ENCODE peak calls at places on chromosomes 4 and X, in nine cellular contexts. One of them, this sample, is unnamed.

GRCh38 chrX:40867352-40867751 is 132.0 kb upstream of the MED14 start:
- DNase-seq in GM12865: no peak
- DNase-seq in NCI-H1105 treated with DMSO at 0.1 percent for 48 hours: no peak
- DNase-seq in stimulated activated CD4-positive, alpha-beta T cell treated with anti-CD3 and anti-CD28 coated beads, Interleukin-12 subunit alpha, Interleukin-12 subunit beta, amount 100 ng/mL, for 24 hours: no peak
- DNase-seq in SIG-M5: no peak
- DNase-seq in NB4: no peak
- DNase-seq in glutamatergic neuron: no peak
- DNase-seq in thoracic aorta: no peak
- DNase-seq in stimulated activated CD8-positive, alpha-beta memory T cell treated with anti-CD3 and anti-CD28 coated beads, Interleukin-7, amount 100 ng/mL, for 1 hour: no peak
- DNase-seq in this sample: no peak

GRCh38 chrX:1493317-1493856 is 40.7 kb upstream of the ASMTL start:
- DNase-seq in SIG-M5: no peak
- DNase-seq in stimulated activated CD4-positive, alpha-beta T cell treated with anti-CD3 and anti-CD28 coated beads, Interleukin-12 subunit alpha, Interleukin-12 subunit beta, amount 100 ng/mL, for 24 hours: no peak
- DNase-seq in NB4: no peak
- DNase-seq in NCI-H1105 treated with DMSO at 0.1 percent for 48 hours: no peak
- DNase-seq in thoracic aorta: no peak
- DNase-seq in stimulated activated CD8-positive, alpha-beta memory T cell treated with anti-CD3 and anti-CD28 coated beads, Interleukin-7, amount 100 ng/mL, for 1 hour: no peak
- DNase-seq in glutamatergic neuron: no peak
- DNase-seq in GM12865: no peak
- DNase-seq in this sample: peak; percentile 23

GRCh38 chrX:68912113-68912980 is 83.5 kb downstream of the EFNB1 start:
- DNase-seq in NCI-H1105 treated with DMSO at 0.1 percent for 48 hours: no peak
- DNase-seq in stimulated activated CD8-positive, alpha-beta memory T cell treated with anti-CD3 and anti-CD28 coated beads, Interleukin-7, amount 100 ng/mL, for 1 hour: no peak
- DNase-seq in SIG-M5: no peak
- DNase-seq in stimulated activated CD4-positive, alpha-beta T cell treated with anti-CD3 and anti-CD28 coated beads, Interleukin-12 subunit alpha, Interleukin-12 subunit beta, amount 100 ng/mL, for 24 hours: no peak
- DNase-seq in NB4: no peak
- DNase-seq in glutamatergic neuron: peak; percentile 27
- DNase-seq in GM12865: no peak
- DNase-seq in thoracic aorta: no peak
- DNase-seq in this sample: no peak

GRCh38 chrX:126658447-126658846 is 105.8 kb upstream of the DCAF12L1 start:
- DNase-seq in SIG-M5: no peak
- DNase-seq in thoracic aorta: no peak
- DNase-seq in NCI-H1105 treated with DMSO at 0.1 percent for 48 hours: no peak
- DNase-seq in stimulated activated CD4-positive, alpha-beta T cell treated with anti-CD3 and anti-CD28 coated beads, Interleukin-12 subunit alpha, Interleukin-12 subunit beta, amount 100 ng/mL, for 24 hours: no peak
- DNase-seq in glutamatergic neuron: no peak
- DNase-seq in GM12865: no peak
- DNase-seq in stimulated activated CD8-positive, alpha-beta memory T cell treated with anti-CD3 and anti-CD28 coated beads, Interleukin-7, amount 100 ng/mL, for 1 hour: no peak
- DNase-seq in NB4: no peak
- DNase-seq in this sample: no peak

GRCh38 chrX:143580266-143580665 is 55.6 kb downstream of the SLITRK4 start:
- DNase-seq in stimulated activated CD8-positive, alpha-beta memory T cell treated with anti-CD3 and anti-CD28 coated beads, Interleukin-7, amount 100 ng/mL, for 1 hour: no peak
- DNase-seq in GM12865: peak; percentile 2
- DNase-seq in glutamatergic neuron: no peak
- DNase-seq in NB4: peak; percentile 13
- DNase-seq in thoracic aorta: no peak
- DNase-seq in stimulated activated CD4-positive, alpha-beta T cell treated with anti-CD3 and anti-CD28 coated beads, Interleukin-12 subunit alpha, Interleukin-12 subunit beta, amount 100 ng/mL, for 24 hours: no peak
- DNase-seq in SIG-M5: no peak
- DNase-seq in NCI-H1105 treated with DMSO at 0.1 percent for 48 hours: no peak
- DNase-seq in this sample: no peak

GRCh38 chr4:62262676-62263075 is 1062.5 kb downstream of the ADGRL3 start:
- DNase-seq in GM12865: no peak
- DNase-seq in glutamatergic neuron: no peak
- DNase-seq in NB4: no peak
- DNase-seq in thoracic aorta: no peak
- DNase-seq in NCI-H1105 treated with DMSO at 0.1 percent for 48 hours: no peak
- DNase-seq in stimulated activated CD4-positive, alpha-beta T cell treated with anti-CD3 and anti-CD28 coated beads, Interleukin-12 subunit alpha, Interleukin-12 subunit beta, amount 100 ng/mL, for 24 hours: no peak
- DNase-seq in stimulated activated CD8-positive, alpha-beta memory T cell treated with anti-CD3 and anti-CD28 coated beads, Interleukin-7, amount 100 ng/mL, for 1 hour: no peak
- DNase-seq in SIG-M5: no peak
- DNase-seq in this sample: no peak

GRCh38 chr4:151961456-151961855 is 200.6 kb upstream of the GATB start:
- DNase-seq in NCI-H1105 treated with DMSO at 0.1 percent for 48 hours: no peak
- DNase-seq in NB4: no peak
- DNase-seq in SIG-M5: no peak
- DNase-seq in thoracic aorta: no peak
- DNase-seq in stimulated activated CD8-positive, alpha-beta memory T cell treated with anti-CD3 and anti-CD28 coated beads, Interleukin-7, amount 100 ng/mL, for 1 hour: no peak
- DNase-seq in GM12865: no peak
- DNase-seq in glutamatergic neuron: no peak
- DNase-seq in stimulated activated CD4-positive, alpha-beta T cell treated with anti-CD3 and anti-CD28 coated beads, Interleukin-12 subunit alpha, Interleukin-12 subunit beta, amount 100 ng/mL, for 24 hours: no peak
- DNase-seq in this sample: no peak

GRCh38 chr4:13413719-13414437 is 70.3 kb downstream of the RAB28 start:
- DNase-seq in stimulated activated CD4-positive, alpha-beta T cell treated with anti-CD3 and anti-CD28 coated beads, Interleukin-12 subunit alpha, Interleukin-12 subunit beta, amount 100 ng/mL, for 24 hours: no peak
- DNase-seq in SIG-M5: no peak
- DNase-seq in stimulated activated CD8-positive, alpha-beta memory T cell treated with anti-CD3 and anti-CD28 coated beads, Interleukin-7, amount 100 ng/mL, for 1 hour: no peak
- DNase-seq in glutamatergic neuron: no peak
- DNase-seq in thoracic aorta: no peak
- DNase-seq in NB4: no peak
- DNase-seq in GM12865: peak; percentile 1
- DNase-seq in NCI-H1105 treated with DMSO at 0.1 percent for 48 hours: no peak
- DNase-seq in this sample: no peak

GRCh38 chrX:70973221-70973620 is 42.3 kb upstream of the SLC7A3 start:
- DNase-seq in stimulated activated CD4-positive, alpha-beta T cell treated with anti-CD3 and anti-CD28 coated beads, Interleukin-12 subunit alpha, Interleukin-12 subunit beta, amount 100 ng/mL, for 24 hours: no peak
- DNase-seq in GM12865: no peak
- DNase-seq in glutamatergic neuron: no peak
- DNase-seq in SIG-M5: no peak
- DNase-seq in NB4: no peak
- DNase-seq in NCI-H1105 treated with DMSO at 0.1 percent for 48 hours: no peak
- DNase-seq in thoracic aorta: no peak
- DNase-seq in stimulated activated CD8-positive, alpha-beta memory T cell treated with anti-CD3 and anti-CD28 coated beads, Interleukin-7, amount 100 ng/mL, for 1 hour: no peak
- DNase-seq in this sample: no peak

GRCh38 chrX:287670-288069 is 6.5 kb downstream of the PLCXD1 start:
- DNase-seq in stimulated activated CD4-positive, alpha-beta T cell treated with anti-CD3 and anti-CD28 coated beads, Interleukin-12 subunit alpha, Interleukin-12 subunit beta, amount 100 ng/mL, for 24 hours: no peak
- DNase-seq in glutamatergic neuron: no peak
- DNase-seq in NB4: no peak
- DNase-seq in SIG-M5: no peak
- DNase-seq in GM12865: no peak
- DNase-seq in thoracic aorta: no peak
- DNase-seq in stimulated activated CD8-positive, alpha-beta memory T cell treated with anti-CD3 and anti-CD28 coated beads, Interleukin-7, amount 100 ng/mL, for 1 hour: no peak
- DNase-seq in NCI-H1105 treated with DMSO at 0.1 percent for 48 hours: no peak
- DNase-seq in this sample: no peak

GRCh38 chrX:13937370-13938052 is 92.2 kb downstream of the GEMIN8 start:
- DNase-seq in NB4: peak; percentile 2
- DNase-seq in thoracic aorta: no peak
- DNase-seq in NCI-H1105 treated with DMSO at 0.1 percent for 48 hours: peak; percentile 16
- DNase-seq in SIG-M5: no peak
- DNase-seq in GM12865: no peak
- DNase-seq in glutamatergic neuron: no peak
- DNase-seq in stimulated activated CD8-positive, alpha-beta memory T cell treated with anti-CD3 and anti-CD28 coated beads, Interleukin-7, amount 100 ng/mL, for 1 hour: no peak
- DNase-seq in stimulated activated CD4-positive, alpha-beta T cell treated with anti-CD3 and anti-CD28 coated beads, Interleukin-12 subunit alpha, Interleukin-12 subunit beta, amount 100 ng/mL, for 24 hours: no peak
- DNase-seq in this sample: peak; percentile 30